ENCODE peak calls at places on chromosomes 12 and 14, in four cellular contexts. Q, L, O and U are unnamed samples.

GRCh38 chr14:95386536-95386935 is 66.8 kb upstream of the CLMN start:
- DNase-seq in Q (no peak), L (no peak), O (no peak), U (peak; percentile 22)

GRCh38 chr12:32907166-32907565 is 10.6 kb upstream of the PKP2 start:
- DNase-seq in Q (no peak), L (no peak), O (no peak), U (no peak)

GRCh38 chr12:30613119-30613830 is 82.4 kb downstream of the IPO8 start:
- DNase-seq in Q (peak; percentile 71), L (no peak), O (no peak), U (no peak)

GRCh38 chr14:37131205-37131604 is 41.2 kb downstream of the SLC25A21 start:
- DNase-seq in Q (no peak), L (no peak), O (no peak), U (no peak)

GRCh38 chr14:99201351-99202073 is 70.5 kb downstream of the BCL11B start:
- DNase-seq in Q (no peak), L (no peak), O (no peak), U (no peak)

GRCh38 chr14:61350427-61350826 is 29.0 kb downstream of the PRKCH start:
- DNase-seq in Q (no peak), L (no peak), O (no peak), U (no peak)

GRCh38 chr12:48001426-48002178 is 2.7 kb downstream of the COL2A1 start:
- DNase-seq in Q (no peak), L (peak; percentile 77), O (peak; percentile 14), U (peak; percentile 78)

GRCh38 chr14:50619569-50620141 is 48.5 kb downstream of the SAV1 start:
- DNase-seq in Q (peak; percentile 38), L (peak; percentile 27), O (peak; percentile 31), U (no peak)

GRCh38 chr14:37232907-37233481 is 35.3 kb downstream of the MIPOL1 start:
- DNase-seq in Q (peak; percentile 79), L (peak; percentile 2), O (peak; percentile 55), U (no peak)

GRCh38 chr12:12523229-12523628 is 39.4 kb downstream of the DUSP16 start:
- DNase-seq in Q (no peak), L (peak; percentile 47), O (no peak), U (no peak)

GRCh38 chr12:110698171-110698902 is 9.4 kb upstream of the HVCN1 start:
- DNase-seq in Q (peak; percentile 81), L (no peak), O (peak; percentile 92), U (peak; percentile 80)

GRCh38 chr14:54652188-54652889 is 85.4 kb downstream of the SAMD4A start:
- DNase-seq in Q (peak; percentile 91), L (no peak), O (no peak), U (peak; percentile 59)

GRCh38 chr14:91927216-91927615 is 20.3 kb downstream of the FBLN5 start:
- DNase-seq in Q (no peak), L (no peak), O (no peak), U (no peak)

GRCh38 chr14:68785817-68786490 is 6.9 kb downstream of the ZFP36L1 start:
- DNase-seq in Q (no peak), L (no peak), O (peak; percentile 71), U (no peak)

GRCh38 chr12:6943387-6943718 is 263 bp upstream of the RNU7-1 start:
- DNase-seq in Q (peak; percentile 88), L (peak; percentile 91), O (peak; percentile 87), U (peak; percentile 77)

GRCh38 chr14:61287196-61287595 is 6.1 kb upstream of the TMEM30B start:
- DNase-seq in Q (no peak), L (no peak), O (no peak), U (no peak)

GRCh38 chr14:92106095-92106937 is at the start of gene ATXN3:
- DNase-seq in Q (peak; percentile 96), L (peak; percentile 98), O (peak; percentile 97), U (peak; percentile 94)

GRCh38 chr14:104389326-104390220 is 190.0 kb upstream of the C14orf180 start:
- DNase-seq in Q (no peak), L (peak; percentile 38), O (no peak), U (no peak)

GRCh38 chr12:68319988-68320623 is 12.1 kb downstream of the MDM1 start:
- DNase-seq in Q (no peak), L (no peak), O (peak; percentile 40), U (no peak)

GRCh38 chr14:99744199-99744872 is 48.9 kb upstream of the EML1 start:
- DNase-seq in Q (no peak), L (no peak), O (no peak), U (peak; percentile 44)

GRCh38 chr14:50037837-50038236 is 78.5 kb downstream of the VCPKMT start:
- DNase-seq in Q (no peak), L (no peak), O (peak; percentile 23), U (no peak)

GRCh38 chr14:31251028-31251958 is 43.7 kb upstream of the HECTD1 start:
- DNase-seq in Q (no peak), L (no peak), O (no peak), U (no peak)

GRCh38 chr12:13152281-13152680 is 44.2 kb upstream of the EMP1 start:
- DNase-seq in Q (no peak), L (no peak), O (no peak), U (no peak)

GRCh38 chr12:57518920-57519757 is 1.2 kb downstream of the DDIT3 start:
- DNase-seq in Q (peak; percentile 60), L (no peak), O (peak; percentile 42), U (peak; percentile 25)

GRCh38 chr14:36340276-36340890 is 19.9 kb upstream of the MBIP start:
- DNase-seq in Q (no peak), L (no peak), O (no peak), U (no peak)

GRCh38 chr14:80172380-80173055 is 38.8 kb downstream of the DIO2 start:
- DNase-seq in Q (no peak), L (no peak), O (no peak), U (no peak)

GRCh38 chr14:93538411-93538810 is 107.7 kb downstream of the UNC79 start:
- DNase-seq in Q (no peak), L (peak; percentile 32), O (peak; percentile 20), U (peak; percentile 64)

GRCh38 chr14:32230181-32230580 is 27.1 kb upstream of the RNU6-8 start:
- DNase-seq in Q (no peak), L (no peak), O (no peak), U (no peak)

GRCh38 chr14:86673523-86673969 is 1143.6 kb downstream of the FLRT2 start:
- DNase-seq in Q (peak; percentile 75), L (no peak), O (no peak), U (no peak)

DNA sequence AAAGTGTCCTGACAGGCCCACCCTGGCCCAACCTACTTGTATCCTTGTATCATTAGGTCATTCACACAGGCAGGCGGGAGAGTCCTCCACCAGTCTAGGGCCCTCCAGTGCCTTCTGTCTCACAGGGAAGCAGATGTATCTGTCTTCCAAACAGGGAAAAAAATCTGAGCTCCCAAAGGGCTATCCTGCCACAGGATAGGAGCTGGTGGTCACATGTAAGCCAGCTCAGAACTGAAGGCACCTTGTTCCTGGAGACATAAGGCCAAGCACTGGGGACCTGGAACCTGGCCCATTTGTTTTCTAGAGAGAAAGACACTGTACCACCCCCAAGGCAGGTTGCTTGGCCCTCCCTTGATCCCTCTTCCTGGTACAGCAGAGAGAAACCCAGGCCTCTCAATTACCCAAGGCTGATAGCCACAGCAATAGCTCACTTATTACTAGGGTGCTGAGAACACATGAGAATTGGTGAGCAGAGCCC is 19.4 kb upstream of the PLEKHH1 start:
- DNase-seq in Q (no peak), L (no peak), O (no peak), U (no peak)
- TF ChIP-seq FOXJ3 in Q (no peak), L (no peak), O (no peak), U (no peak)

GRCh38 chr14:30158299-30158698 is 230.7 kb upstream of the PRKD1 start:
- DNase-seq in Q (no peak), L (no peak), O (no peak), U (no peak)
- TF ChIP-seq FOXJ3 in Q (no peak), L (no peak), O (no peak), U (no peak)

GRCh38 chr14:65301862-65302539 is 110.5 kb upstream of the FUT8 start:
- DNase-seq in Q (peak; percentile 92), L (no peak), O (peak; percentile 81), U (no peak)

GRCh38 chr14:65296402-65296801 is 116.1 kb upstream of the FUT8 start:
- DNase-seq in Q (no peak), L (no peak), O (no peak), U (no peak)

GRCh38 chr14:65299837-65300236 is 112.7 kb upstream of the FUT8 start:
- DNase-seq in Q (no peak), L (no peak), O (no peak), U (no peak)

GRCh38 chr14:65296876-65297275 is 115.7 kb upstream of the FUT8 start:
- DNase-seq in Q (no peak), L (no peak), O (no peak), U (no peak)

DNA sequence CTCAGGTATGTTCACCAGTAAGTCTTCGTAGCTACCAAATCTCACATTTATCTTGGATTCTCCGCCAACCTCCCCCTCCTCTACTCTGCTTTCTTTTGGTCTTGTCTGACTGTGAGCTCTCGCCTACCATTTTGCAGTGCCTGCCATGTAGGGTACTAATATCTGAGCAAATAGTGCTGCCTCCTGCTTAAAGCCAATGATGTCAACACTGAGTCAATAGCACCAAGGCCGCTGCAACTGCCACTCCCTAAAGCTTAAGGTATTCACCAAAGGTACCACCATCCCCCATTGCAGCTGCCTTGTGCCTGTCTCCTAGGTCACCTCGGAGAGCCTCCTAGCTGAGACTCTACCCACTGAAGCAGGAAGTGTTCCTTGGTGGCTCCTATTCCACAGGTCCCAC is 114.8 kb upstream of the FUT8 start:
- DNase-seq in Q (peak; percentile 90), L (no peak), O (no peak), U (no peak)
- TF ChIP-seq FOXJ3 in Q (no peak), L (no peak), O (no peak), U (no peak)

GRCh38 chr12:3134526-3135135 is 57.5 kb downstream of the TSPAN9 start:
- DNase-seq in Q (no peak), L (no peak), O (no peak), U (no peak)

GRCh38 chr12:3136641-3137267 is 59.6 kb downstream of the TSPAN9 start:
- DNase-seq in Q (no peak), L (no peak), O (no peak), U (no peak)

GRCh38 chr12:3137268-3137761 is 60.1 kb downstream of the TSPAN9 start:
- DNase-seq in Q (no peak), L (peak; percentile 57), O (no peak), U (peak; percentile 51)

GRCh38 chr12:3134126-3134525 is 56.9 kb downstream of the TSPAN9 start:
- DNase-seq in Q (no peak), L (no peak), O (no peak), U (no peak)

GRCh38 chr12:3135522-3136461 is 58.6 kb downstream of the TSPAN9 start:
- DNase-seq in Q (peak; percentile 73), L (peak; percentile 90), O (peak; percentile 67), U (peak; percentile 64)
- TF ChIP-seq FOXJ3 in Q (no peak), L (no peak), O (no peak), U (no peak)

GRCh38 chr14:63375772-63376171 is 57.0 kb upstream of the GPHB5 start:
- DNase-seq in Q (no peak), L (no peak), O (no peak), U (no peak)
- TF ChIP-seq FOXJ3 in Q (no peak), L (no peak), O (no peak), U (no peak)

GRCh38 chr14:53183071-53183470 is 29.9 kb upstream of the DDHD1 start:
- DNase-seq in Q (no peak), L (no peak), O (no peak), U (no peak)
- TF ChIP-seq FOXJ3 in Q (no peak), L (no peak), O (no peak), U (no peak)

GRCh38 chr12:29245246-29245645 is 96.2 kb downstream of the FAR2 start:
- DNase-seq in Q (no peak), L (no peak), O (no peak), U (no peak)
- TF ChIP-seq FOXJ3 in Q (no peak), L (no peak), O (no peak), U (no peak)